ENCODE peak calls at places on chromosome 15, in four cellular contexts. O is A549, U is testis, Y is ovary. L is an unnamed sample.

GRCh38 chr15:34782901-34783300 is 12.4 kb downstream of the ACTC1 start:
- DNase-seq in U (no peak), Y (no peak), O (no peak), L (no peak)

GRCh38 chr15:48913141-48913540 is 35.2 kb downstream of the EID1 start:
- DNase-seq in U (no peak), Y (no peak), O (peak; percentile 12), L (no peak)

GRCh38 chr15:95557226-95558046 is 773.1 kb upstream of the NR2F2 start:
- DNase-seq in Y (no peak), U (no peak), O (peak; percentile 88), L (no peak)

GRCh38 chr15:93203036-93203435 is 114.0 kb upstream of the RGMA start:
- DNase-seq in Y (no peak), U (no peak), O (no peak), L (no peak)

GRCh38 chr15:66841953-66842681 is 140.1 kb downstream of the SMAD6 start:
- DNase-seq in O (peak; percentile 68), U (peak; percentile 78), Y (peak; percentile 89), L (peak; percentile 91)

GRCh38 chr15:71011503-71012155 is 103.6 kb upstream of the THSD4 start:
- DNase-seq in O (peak; percentile 75), Y (no peak), U (peak; percentile 58), L (no peak)

GRCh38 chr15:29126821-29127461 is 142.7 kb downstream of the NSMCE3 start:
- DNase-seq in U (no peak), Y (peak; percentile 13), O (peak; percentile 23), L (peak; percentile 66)

GRCh38 chr15:35886765-35887164 is 340.8 kb upstream of the DPH6 start:
- DNase-seq in U (no peak), O (no peak), Y (no peak), L (no peak)

GRCh38 chr15:29183071-29183831 is 86.4 kb downstream of the NSMCE3 start:
- DNase-seq in Y (no peak), O (peak; percentile 11), U (no peak), L (no peak)

GRCh38 chr15:38323895-38324294 is 71.3 kb downstream of the SPRED1 start:
- DNase-seq in O (no peak), Y (no peak), U (no peak), L (no peak)

GRCh38 chr15:76073554-76073953 is 13.8 kb downstream of the TMEM266 start:
- DNase-seq in O (no peak), Y (no peak), U (no peak), L (no peak)

GRCh38 chr15:24761704-24762302 is 86.2 kb downstream of the NPAP1 start:
- DNase-seq in Y (no peak), U (no peak), O (no peak), L (no peak)

GRCh38 chr15:73052679-73053397 is 575 bp downstream of the NEO1 start:
- DNase-seq in O (peak; percentile 62), U (peak; percentile 71), Y (peak; percentile 68), L (peak; percentile 74)

GRCh38 chr15:69415381-69415780 is 1.2 kb downstream of the KIF23 start:
- DNase-seq in U (no peak), O (no peak), Y (no peak), L (no peak)
- H3K4me3 ChIP-seq in U (no peak overlapping the region), O (peak overlapping the region; percentile 83), Y (no peak overlapping the region), L (no peak overlapping the region)

DNA sequence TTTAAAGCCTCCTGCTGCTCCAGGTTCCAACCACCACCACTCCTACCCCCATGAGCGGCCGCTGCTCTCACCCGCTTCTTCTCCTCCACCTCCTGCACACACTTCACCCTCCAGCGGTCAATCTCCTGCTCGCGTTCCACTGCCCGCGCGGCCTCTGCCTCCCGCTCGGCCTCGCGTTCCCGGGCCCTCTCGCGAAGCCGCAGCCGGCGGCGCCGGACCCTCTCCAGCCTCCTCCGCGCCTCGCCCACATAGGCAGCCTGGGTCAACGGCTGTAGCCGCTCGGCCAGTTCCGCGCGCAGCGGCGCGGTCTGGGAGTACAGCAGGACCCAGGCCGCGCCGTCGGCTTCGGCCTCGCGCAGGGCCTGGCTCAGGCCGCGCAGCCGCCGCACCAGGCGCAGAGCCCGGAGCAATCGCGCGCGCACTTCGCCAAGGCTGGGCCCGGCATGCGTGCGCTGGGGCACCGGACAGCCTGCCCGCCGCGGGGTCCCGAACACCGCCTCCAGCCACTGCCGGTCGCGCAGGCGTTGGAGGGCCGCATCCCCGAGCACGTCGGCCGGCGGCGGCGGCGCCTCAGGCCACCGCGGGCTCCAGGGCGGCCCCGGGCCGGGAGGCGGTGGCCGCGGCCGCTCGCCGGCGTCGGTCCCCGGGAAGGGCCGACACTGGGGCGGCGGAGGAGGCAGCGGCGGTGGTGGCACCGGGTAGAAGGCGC is 613 bp downstream of the PDCD7 start:
- DNase-seq in Y (no peak), U (peak; percentile 45), O (peak; percentile 55), L (peak; percentile 87)
- TF ChIP-seq POLR2A in Y (no peak), U (no peak), O (peak; percentile 29), L (no peak)

DNA sequence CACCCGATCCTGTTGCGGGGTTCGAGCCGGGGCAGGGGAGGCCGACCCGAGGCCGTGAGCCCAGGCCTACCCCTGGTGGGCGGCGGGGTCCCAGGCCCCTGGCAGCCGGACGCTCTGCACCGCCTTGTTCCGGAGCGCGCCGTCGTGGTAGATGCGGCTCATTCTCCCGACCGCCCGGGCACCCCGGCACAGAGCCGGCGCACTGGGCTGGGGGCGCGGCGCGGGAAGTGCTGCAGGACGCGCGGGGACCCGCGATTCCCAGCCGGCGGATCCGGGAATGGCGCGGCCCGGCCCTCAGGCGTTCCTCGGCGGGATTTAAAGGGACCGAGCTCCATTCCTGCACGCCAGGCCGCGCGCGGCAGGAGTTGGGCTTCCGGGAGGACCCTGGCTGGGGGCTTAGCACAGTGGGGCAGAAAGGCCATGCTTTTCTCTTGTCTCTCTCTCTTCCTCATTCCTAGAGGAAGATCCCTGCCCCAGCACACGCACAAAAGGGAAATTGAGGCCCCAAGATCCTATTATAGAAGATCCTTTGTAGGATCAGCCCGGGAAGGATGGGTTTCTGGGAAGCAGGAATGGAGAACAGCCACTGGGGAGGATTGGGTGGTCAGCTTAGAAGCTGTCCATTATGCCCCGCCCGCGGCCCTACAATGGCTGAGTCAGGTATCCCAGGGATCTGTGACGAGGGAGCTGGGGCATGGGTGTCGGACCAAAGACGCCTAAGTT is at the start of gene ARPIN:
- DNase-seq in O (peak; percentile 63), Y (peak; percentile 53), U (peak; percentile 69), L (no peak)
- H3K4me3 ChIP-seq in O (peak within 1 kb of the TSS; percentile 68), Y (peak within 1 kb of the TSS; percentile 97), U (peak within 1 kb of the TSS; percentile 84), L (peak within 1 kb of the TSS; percentile 56)

DNA sequence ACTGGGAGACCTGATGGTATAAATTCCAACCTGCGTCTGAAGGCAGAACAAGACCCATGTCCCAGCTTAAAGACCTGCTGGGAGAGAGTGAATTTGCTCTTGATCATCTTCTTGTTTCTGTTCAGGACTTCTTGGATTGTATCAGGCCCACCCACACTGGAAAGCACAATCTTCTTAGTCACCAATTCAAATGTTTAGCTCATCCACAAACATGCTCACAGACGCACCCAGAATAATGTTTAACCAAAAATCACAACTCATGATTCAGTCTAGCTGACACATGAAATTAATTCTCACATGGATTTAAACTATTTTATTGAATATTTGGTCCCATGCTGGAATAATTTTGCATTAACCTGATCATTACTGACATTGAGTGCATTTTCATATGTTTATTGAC is 37.8 kb upstream of the GOLGA6L2 start:
- DNase-seq in O (peak; percentile 93), U (no peak), Y (no peak), L (no peak)
- TF ChIP-seq POLR2A in O (no peak), U (no peak), Y (no peak), L (no peak)

GRCh38 chr15:42273900-42274692 is 863 bp upstream of the TMEM87A start:
- DNase-seq in U (peak; percentile 66), Y (peak; percentile 57), O (peak; percentile 39), L (peak; percentile 93)

GRCh38 chr15:42275780-42276395 is 2.7 kb upstream of the TMEM87A start:
- DNase-seq in O (no peak), Y (no peak), U (no peak), L (no peak)

GRCh38 chr15:42272768-42273098 is 268 bp upstream of the GANC start:
- DNase-seq in Y (no peak), O (no peak), U (no peak), L (no peak)

GRCh38 chr15:42273099-42273899 is at the start of the genes GANC and TMEM87A:
- DNase-seq in Y (peak; percentile 95), U (peak; percentile 99), O (peak; percentile 97), L (peak; percentile 99)

GRCh38 chr15:42274693-42274971 is 1.4 kb upstream of the TMEM87A start:
- DNase-seq in Y (peak; percentile 31), O (no peak), U (peak; percentile 18), L (no peak)
- H3K4me3 ChIP-seq in Y (peak overlapping the region; percentile 95), O (peak overlapping the region; percentile 92), U (peak overlapping the region; percentile 84), L (peak overlapping the region; percentile 62)

GRCh38 chr15:55289573-55290360 is at the start of gene RAB27A:
- DNase-seq in Y (peak; percentile 64), O (peak; percentile 77), U (peak; percentile 71), L (peak; percentile 94)
- TF ChIP-seq POLR2A in Y (no peak), O (peak; percentile 19), U (no peak), L (no peak)

L was measured in spleen.